ENCODE peak calls at places on chromosomes 6 and 20, in four cellular contexts. L is colonic mucosa, G is heart right ventricle, J is ovary. Z is an unnamed sample.

GRCh38 chr20:61127311-61128044 is 124.6 kb upstream of the CDH4 start:
- DNase-seq in J (no peak), L (no peak), G (no peak), Z (no peak)

GRCh38 chr6:107515955-107516354 is 26.0 kb downstream of the SOBP start:
- DNase-seq in J (no peak), G (no peak), L (no peak), Z (no peak)

GRCh38 chr20:62596921-62597320 is 45.4 kb upstream of the SLCO4A1 start:
- DNase-seq in G (no peak), J (no peak), L (no peak), Z (no peak)

GRCh38 chr6:53273356-53273755 is 75.4 kb downstream of the ELOVL5 start:
- DNase-seq in L (no peak), J (no peak), G (no peak), Z (no peak)

GRCh38 chr6:140485740-140486467 is 1111.5 kb upstream of the CITED2 start:
- DNase-seq in G (no peak), J (peak), L (no peak), Z (no peak)

GRCh38 chr6:36120539-36120938 is 9.8 kb upstream of the MAPK13 start:
- DNase-seq in J (no peak), G (no peak), L (peak), Z (no peak)

GRCh38 chr20:20367681-20368413 is at the start of gene INSM1:
- DNase-seq in G (no peak), L (no peak), J (no peak), Z (no peak)

GRCh38 chr6:100134703-100135102 is 140.7 kb upstream of the MCHR2 start:
- DNase-seq in J (no peak), L (no peak), G (no peak), Z (no peak)

GRCh38 chr6:13273931-13274706 is 54.2 kb downstream of the TBC1D7 start:
- DNase-seq in L (peak), G (no peak), J (no peak), Z (no peak)

GRCh38 chr6:151317206-151317994 is 74.0 kb downstream of the ZBTB2 start:
- DNase-seq in L (no peak), G (no peak), J (no peak), Z (no peak)

GRCh38 chr6:35428421-35429149 is 23.6 kb upstream of the FANCE start:
- DNase-seq in J (no peak), L (no peak), G (no peak), Z (no peak)

GRCh38 chr6:155327326-155328073 is 13.2 kb upstream of the TFB1M start:
- DNase-seq in L (peak), G (peak), J (peak), Z (peak)

GRCh38 chr20:62627901-62628612 is 14.2 kb upstream of the SLCO4A1 start:
- DNase-seq in G (no peak), L (no peak), J (no peak), Z (no peak)

GRCh38 chr20:58271596-58272460 is 37.7 kb upstream of the RAB22A start:
- DNase-seq in L (no peak), J (no peak), G (no peak), Z (no peak)

GRCh38 chr20:41833739-41834138 is 215.6 kb upstream of the CHD6 start:
- DNase-seq in L (no peak), G (no peak), J (no peak), Z (no peak)

GRCh38 chr20:41830702-41831101 is 212.5 kb upstream of the CHD6 start:
- DNase-seq in G (no peak), L (no peak), J (no peak), Z (no peak)
- TF ChIP-seq CTCF in G (no peak), L (no peak), J (no peak), Z (no peak)

GRCh38 chr6:37258405-37258704 is 411 bp upstream of the TMEM217 start:
- DNase-seq in G (no peak), J (no peak), L (no peak), Z (no peak)

GRCh38 chr6:37257634-37258404 is at the start of the genes TBC1D22B and TMEM217:
- DNase-seq in L (peak), G (peak), J (peak), Z (peak)

GRCh38 chr6:37258716-37259115 is 772 bp upstream of the TMEM217 start:
- DNase-seq in L (no peak), G (no peak), J (no peak), Z (no peak)

GRCh38 chr6:37257320-37257633 is 295 bp upstream of the TBC1D22B start:
- DNase-seq in G (no peak), J (no peak), L (no peak), Z (no peak)

GRCh38 chr6:37256692-37257319 is 766 bp upstream of the TBC1D22B start:
- DNase-seq in J (no peak), L (no peak), G (no peak), Z (no peak)
- H3K4me3 ChIP-seq in J (peak), L (peak), G (peak), Z (peak)

DNA sequence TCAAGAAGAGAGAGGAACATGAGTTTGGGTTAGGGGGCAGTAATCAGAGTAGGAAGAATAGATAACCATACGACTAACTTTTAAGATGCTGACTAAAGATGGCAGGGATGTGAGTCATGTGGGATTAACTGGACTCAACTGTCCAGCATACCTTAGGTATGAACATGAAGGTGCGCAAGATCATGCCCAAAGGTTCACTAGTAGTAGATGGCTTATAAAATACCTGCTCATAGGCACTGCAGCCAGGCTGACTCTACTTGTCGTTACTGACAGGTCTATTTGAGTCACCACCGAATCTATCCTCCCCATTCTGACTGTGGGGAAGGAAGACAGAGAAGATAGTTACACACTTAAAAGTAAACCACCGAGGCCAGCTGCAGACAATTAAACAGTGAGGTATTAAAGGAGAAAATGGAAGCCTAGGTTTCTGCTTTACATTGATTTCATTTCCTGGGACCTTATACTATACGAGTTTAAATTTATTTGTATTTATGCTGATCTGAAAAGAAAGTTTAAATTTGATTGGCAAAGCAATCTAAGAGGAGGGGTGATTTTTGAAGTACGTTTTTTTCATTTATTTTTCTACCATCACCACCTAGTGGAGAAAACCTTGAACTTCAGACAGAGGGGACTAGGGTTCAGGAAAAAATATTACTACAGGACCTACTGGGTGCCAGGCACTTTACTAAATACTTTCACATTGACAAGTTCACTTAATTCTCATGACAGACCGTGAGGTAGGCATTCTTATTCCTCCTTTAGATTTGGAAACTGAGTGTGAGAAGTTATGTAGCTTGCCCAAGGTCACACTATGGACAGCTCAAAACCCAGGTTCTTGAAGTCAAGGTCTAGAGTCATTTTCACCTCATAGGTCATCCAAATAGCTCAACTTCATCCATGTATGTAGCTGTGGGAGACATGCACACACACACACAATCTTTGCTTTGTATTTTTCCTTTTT is 4.0 kb upstream of the WRNIP1 start:
- DNase-seq in J (no peak), G (no peak), L (no peak), Z (no peak)
- TF ChIP-seq CTCF in J (no peak), G (peak), L (peak), Z (no peak)

GRCh38 chr20:44912189-44912588 is 2.3 kb downstream of the PABPC1L start:
- DNase-seq in G (no peak), L (no peak), J (no peak), Z (no peak)

GRCh38 chr20:44909872-44910689 is at the start of gene PABPC1L:
- DNase-seq in J (peak), L (peak), G (peak), Z (no peak)

GRCh38 chr20:44910690-44911262 is 916 bp downstream of the PABPC1L start:
- DNase-seq in G (no peak), J (no peak), L (no peak), Z (no peak)

GRCh38 chr20:44908987-44909871 is 631 bp upstream of the PABPC1L start:
- DNase-seq in L (no peak), J (no peak), G (no peak), Z (no peak)

GRCh38 chr20:44911264-44911921 is 1.5 kb downstream of the PABPC1L start:
- DNase-seq in L (peak), G (peak), J (peak), Z (peak)
- H3K4me3 ChIP-seq in L (no peak), G (no peak), J (no peak), Z (peak)

GRCh38 chr6:160692369-160692959 is 9.6 kb upstream of the PLG start:
- DNase-seq in L (no peak), J (no peak), G (no peak), Z (no peak)
- TF ChIP-seq CTCF in L (no peak), J (no peak), G (no peak), Z (no peak)